ENCODE peak calls at places on chromosomes 6 and 20, in eight cellular contexts. D is endothelial cell, M is lower lobe of right lung, W is heart left ventricle, P is neural progenitor cell, J is brain microvascular endothelial cell, I is GM23338, O is glutamatergic neuron. Y is an unnamed sample.

GRCh38 chr6:138970856-138971425 is 17.1 kb downstream of the REPS1 start:
- DNase-seq in D (no peak), W (peak), P (no peak), J (peak), O (no peak), M (no peak), I (no peak), Y (peak)

GRCh38 chr6:118284736-118285360 is 263.2 kb upstream of the PLN start:
- DNase-seq in J (no peak), D (no peak), W (no peak), M (no peak), P (no peak), O (no peak), I (peak), Y (no peak)

GRCh38 chr6:120736740-120737139 is 597.5 kb downstream of the TBC1D32 start:
- DNase-seq in O (no peak), J (no peak), M (no peak), P (no peak), D (no peak), I (no peak), W (no peak), Y (no peak)

GRCh38 chr6:35242486-35242885 is 17.0 kb upstream of the ZNF76 start:
- DNase-seq in D (no peak), J (no peak), P (no peak), M (no peak), O (no peak), W (no peak), I (no peak), Y (no peak)

GRCh38 chr6:41073203-41073967 is 611 bp downstream of the NFYA start:
- DNase-seq in I (peak), W (peak), O (peak), D (peak), P (peak), M (peak), J (peak), Y (peak)

GRCh38 chr20:13212750-13213149 is 8.3 kb upstream of the ISM1 start:
- DNase-seq in O (no peak), P (no peak), W (no peak), I (no peak), D (no peak), M (no peak), J (no peak), Y (no peak)

GRCh38 chr20:63980806-63981728 is at the start of gene PRPF6:
- DNase-seq in I (peak), W (peak), P (peak), D (peak), M (peak), O (peak), J (peak), Y (peak)

GRCh38 chr6:166582258-166582657 is 4.2 kb downstream of the RAMACL start:
- DNase-seq in I (no peak), W (no peak), D (no peak), P (no peak), M (no peak), O (no peak), J (no peak), Y (no peak)

GRCh38 chr6:36595168-36595818 is 1.1 kb downstream of the SRSF3 start:
- DNase-seq in W (peak), J (peak), P (peak), D (peak), M (no peak), O (no peak), I (peak), Y (no peak)

DNA sequence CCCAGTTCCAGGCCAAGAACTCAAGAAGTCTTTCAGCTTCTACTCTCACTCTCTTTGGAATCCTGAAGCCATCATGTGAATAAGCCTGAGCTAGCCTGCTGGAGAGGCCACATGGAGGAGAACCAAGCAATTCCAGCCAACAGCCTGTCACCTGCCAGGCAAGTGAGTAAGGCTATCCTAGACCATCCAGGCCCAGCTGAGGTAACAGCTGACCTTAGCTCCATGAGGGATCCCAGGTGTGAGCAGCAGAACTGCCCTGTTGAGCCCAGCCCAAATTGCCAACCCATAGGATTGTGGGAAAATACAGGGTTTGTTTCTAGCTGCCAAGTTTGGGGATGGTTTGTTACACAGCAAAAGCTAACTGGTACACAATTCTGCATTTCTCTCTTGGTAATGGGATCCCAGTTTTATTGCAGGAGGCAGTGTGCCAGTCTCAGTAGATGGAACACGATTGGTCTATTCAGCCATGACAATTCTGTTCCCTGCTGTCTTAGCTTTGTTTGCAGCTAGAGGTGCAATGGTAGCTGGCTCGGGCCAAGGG is 5.5 kb downstream of the SRXN1 start:
- DNase-seq in P (no peak), D (no peak), W (no peak), O (no peak), M (no peak), J (no peak), I (no peak), Y (no peak)
- TF ChIP-seq CTCF in P (no peak), D (no peak), W (no peak), O (no peak), M (no peak), J (no peak), I (no peak), Y (no peak)

DNA sequence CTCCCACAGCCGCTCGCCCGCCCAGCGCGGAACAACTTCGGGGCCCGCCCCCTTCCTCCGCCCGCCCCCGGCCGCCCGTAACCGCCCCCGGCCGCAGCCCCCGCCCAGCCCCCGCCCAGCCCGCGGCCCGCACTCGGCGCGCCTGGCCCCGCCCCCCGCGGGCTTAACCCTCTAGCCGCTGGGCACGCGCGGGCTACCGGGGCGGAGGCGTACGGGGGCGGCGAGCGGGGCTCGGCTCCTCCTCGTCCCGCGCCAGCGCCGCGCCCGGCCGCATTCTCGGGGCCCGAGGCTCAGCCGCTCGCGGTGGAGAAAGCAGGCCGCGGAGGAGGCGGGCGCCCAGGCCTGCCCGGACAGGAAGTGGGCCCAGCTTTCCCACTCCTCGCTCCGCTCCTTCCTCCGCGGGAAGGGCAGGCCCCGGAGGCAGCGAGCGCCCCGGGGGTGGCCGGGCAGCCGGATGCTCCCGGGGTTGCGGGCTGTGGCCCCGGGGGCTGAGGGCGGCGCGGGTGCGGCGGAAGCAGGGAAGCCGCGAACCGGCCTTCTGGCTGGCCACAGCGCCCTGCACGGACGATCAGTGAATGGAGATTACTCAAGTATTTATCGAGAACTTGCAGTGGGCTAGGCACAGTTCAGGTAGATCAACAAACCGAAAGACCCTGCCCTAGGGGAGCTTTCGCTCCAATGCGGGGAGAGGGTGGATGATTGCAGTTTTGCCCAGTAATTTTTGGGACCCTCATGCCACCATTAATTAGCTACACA is at the start of gene TRAM2:
- DNase-seq in P (peak), I (peak), O (peak), M (peak), W (peak), J (peak), D (peak), Y (peak)
- TF ChIP-seq CTCF in P (peak), I (no peak), O (no peak), M (peak), W (no peak), J (peak), D (no peak), Y (no peak)

GRCh38 chr20:62210496-62210855 is 9.6 kb downstream of the HRH3 start:
- DNase-seq in J (no peak), D (no peak), O (no peak), P (no peak), M (no peak), W (peak), I (no peak), Y (no peak)

GRCh38 chr20:62208061-62208804 is 11.8 kb downstream of the HRH3 start:
- DNase-seq in M (peak), O (no peak), J (no peak), D (no peak), I (no peak), P (no peak), W (no peak), Y (no peak)

GRCh38 chr20:62209850-62210495 is 10.1 kb downstream of the HRH3 start:
- DNase-seq in I (no peak), P (no peak), W (no peak), D (no peak), J (no peak), O (peak), M (peak), Y (no peak)

GRCh38 chr20:62211216-62211615 is 8.9 kb downstream of the HRH3 start:
- DNase-seq in D (no peak), I (no peak), J (no peak), P (no peak), M (no peak), O (no peak), W (no peak), Y (no peak)

GRCh38 chr20:62208805-62209755 is 11.0 kb downstream of the HRH3 start:
- DNase-seq in I (peak), P (peak), O (peak), D (peak), M (peak), W (no peak), J (no peak), Y (no peak)
- TF ChIP-seq CTCF in I (peak), P (peak), O (no peak), D (no peak), M (no peak), W (no peak), J (peak), Y (no peak)

GRCh38 chr6:122151066-122151465 is 248.4 kb upstream of the HSF2 start:
- DNase-seq in O (no peak), M (no peak), I (no peak), P (no peak), J (no peak), W (no peak), D (no peak), Y (no peak)

GRCh38 chr6:122151768-122152167 is 247.7 kb upstream of the HSF2 start:
- DNase-seq in M (no peak), O (no peak), P (no peak), D (no peak), W (no peak), I (no peak), J (no peak), Y (no peak)

GRCh38 chr6:122153530-122153929 is 245.9 kb upstream of the HSF2 start:
- DNase-seq in J (no peak), O (no peak), P (peak), M (no peak), D (no peak), I (peak), W (no peak), Y (no peak)

DNA sequence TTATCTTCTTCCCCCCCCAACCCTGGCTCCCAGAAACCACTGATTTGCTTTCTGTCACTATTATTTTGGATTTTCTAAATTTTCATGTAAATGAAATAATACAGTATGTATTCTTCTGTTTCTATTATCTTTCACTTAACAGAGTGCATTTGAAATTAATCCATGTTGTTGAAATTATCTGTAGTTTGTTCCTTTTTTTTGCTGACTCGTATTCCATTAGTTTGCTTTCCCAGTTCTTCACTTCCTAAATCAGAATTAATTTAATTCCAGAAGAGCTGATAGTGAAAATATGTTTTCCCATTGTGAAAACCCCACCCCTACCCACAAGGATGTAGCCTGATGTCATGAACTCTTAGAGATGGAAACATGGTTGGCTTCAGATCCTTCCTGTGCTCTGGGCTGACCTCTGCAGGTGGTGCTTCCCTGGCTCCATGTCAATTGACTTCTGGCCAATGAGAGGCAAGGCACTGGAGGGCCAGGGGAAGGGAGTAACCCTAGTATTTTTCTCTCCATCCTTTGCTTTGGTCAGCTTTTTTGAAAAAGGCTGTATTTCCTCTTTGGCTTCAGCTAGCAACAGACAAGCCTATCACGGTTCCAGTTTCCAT is 244.4 kb upstream of the HSF2 start:
- DNase-seq in W (peak), O (no peak), J (no peak), P (no peak), M (no peak), D (no peak), I (peak), Y (no peak)
- TF ChIP-seq CTCF in W (no peak), O (no peak), J (no peak), P (no peak), M (no peak), D (no peak), I (peak), Y (no peak)

GRCh38 chr6:45231660-45232059 is 96.5 kb upstream of the RUNX2 start:
- DNase-seq in O (no peak), I (no peak), P (no peak), W (no peak), J (no peak), D (no peak), M (no peak), Y (no peak)

GRCh38 chr6:45229416-45229815 is 98.7 kb upstream of the RUNX2 start:
- DNase-seq in D (no peak), W (no peak), P (no peak), O (no peak), J (no peak), I (no peak), M (no peak), Y (no peak)

GRCh38 chr6:45222380-45222779 is 105.8 kb upstream of the RUNX2 start:
- DNase-seq in P (no peak), D (no peak), J (no peak), M (no peak), W (no peak), O (no peak), I (no peak), Y (no peak)

DNA sequence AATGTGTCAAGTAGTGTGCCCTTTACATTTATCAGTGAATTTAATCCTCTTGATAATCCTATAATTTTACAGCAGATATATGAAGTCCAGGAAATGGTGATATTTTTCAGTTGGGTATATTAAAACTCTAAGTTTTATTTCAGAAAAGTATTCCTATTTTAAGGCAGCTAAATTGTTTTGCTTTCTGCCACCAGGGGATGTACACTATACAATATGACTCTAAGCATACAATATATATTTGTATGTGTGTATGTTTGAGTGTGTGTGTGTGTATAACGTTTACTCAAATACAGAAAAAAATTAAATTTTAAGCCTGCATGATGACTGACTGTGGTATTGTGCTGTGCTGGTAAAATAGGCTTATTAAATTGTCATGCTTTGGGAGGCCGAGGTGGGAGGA is 102.0 kb upstream of the RUNX2 start:
- DNase-seq in M (no peak), D (no peak), P (no peak), I (no peak), J (no peak), W (no peak), O (no peak), Y (no peak)
- TF ChIP-seq CTCF in M (no peak), D (peak), P (no peak), I (no peak), J (peak), W (no peak), O (no peak), Y (no peak)

DNA sequence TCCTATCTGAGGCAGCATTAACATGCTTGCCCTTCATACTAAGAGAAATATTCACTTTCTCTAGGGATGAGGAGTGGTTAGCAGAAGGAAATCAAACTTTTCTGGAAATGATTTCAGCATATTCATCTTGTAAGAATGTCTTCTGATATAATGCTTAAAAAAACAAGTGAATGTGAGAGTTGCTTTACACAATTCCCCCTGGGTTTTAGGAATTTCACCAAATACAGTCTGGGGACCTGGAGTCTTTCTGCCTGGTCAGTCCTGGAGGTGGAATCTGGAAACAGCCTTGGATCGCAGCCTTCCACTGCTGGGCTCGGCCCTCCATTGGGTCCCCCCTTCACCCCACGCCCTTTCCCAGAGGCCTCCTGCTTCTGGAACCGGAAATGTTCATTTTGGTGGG is 100.4 kb downstream of the DACT2 start:
- DNase-seq in J (peak), P (no peak), D (no peak), O (no peak), I (no peak), M (no peak), W (peak), Y (no peak)
- TF ChIP-seq CTCF in J (no peak), P (no peak), D (no peak), O (no peak), I (no peak), M (no peak), W (no peak), Y (no peak)

GRCh38 chr6:111361648-111362047 is 121.4 kb downstream of the REV3L start:
- DNase-seq in I (peak), M (peak), J (peak), D (peak), W (no peak), O (peak), P (peak), Y (no peak)
- TF ChIP-seq CTCF in I (peak), M (peak), J (peak), D (peak), W (peak), O (peak), P (peak), Y (peak)

GRCh38 chr6:144075884-144076283 is 19.5 kb downstream of the SF3B5 start:
- DNase-seq in M (no peak), O (no peak), P (no peak), I (no peak), D (no peak), W (no peak), J (no peak), Y (no peak)
- TF ChIP-seq CTCF in M (no peak), O (no peak), P (no peak), I (no peak), D (no peak), W (no peak), J (no peak), Y (no peak)

Y was measured in CD14-positive monocyte.